ENCODE peak calls at places on chromosomes 4 and X, in four cellular contexts. S is GM13977, Q is lower leg skin, G is astrocyte of the spinal cord. H is an unnamed sample.

GRCh38 chrX:36856849-36857248 is 151.3 kb upstream of the FAM47C start:
- DNase-seq in S (no peak), Q (no peak), G (peak; percentile 3), H (no peak)

GRCh38 chr4:160276785-160277325 is 1174.0 kb downstream of the RAPGEF2 start:
- DNase-seq in S (no peak), Q (no peak), G (no peak), H (no peak)

GRCh38 chr4:167854881-167855280 is 237.5 kb upstream of the ANXA10 start:
- DNase-seq in S (no peak), Q (no peak), G (no peak), H (no peak)

GRCh38 chr4:173231916-173232315 is 63.3 kb downstream of the GALNT7 start:
- DNase-seq in S (no peak), Q (no peak), G (peak; percentile 35), H (no peak)

GRCh38 chr4:99572527-99573240 is 1.9 kb upstream of the MTTP start:
- DNase-seq in S (no peak), Q (no peak), G (no peak), H (no peak)

GRCh38 chr4:4719446-4719845 is 140.0 kb upstream of the MSX1 start:
- DNase-seq in S (no peak), Q (no peak), G (no peak), H (no peak)

GRCh38 chr4:131638776-131639175 is 1510.3 kb upstream of the PCDH10 start:
- DNase-seq in S (no peak), Q (no peak), G (peak; percentile 40), H (no peak)

GRCh38 chr4:15714616-15715015 is 11.8 kb downstream of the BST1 start:
- DNase-seq in S (no peak), Q (no peak), G (peak; percentile 8), H (no peak)

GRCh38 chr4:87108142-87108546 is 112.3 kb downstream of the KLHL8 start:
- DNase-seq in S (no peak), Q (no peak), G (peak; percentile 88), H (no peak)

GRCh38 chrX:155026727-155027508 is at the start of gene FUNDC2:
- DNase-seq in S (peak; percentile 78), Q (peak; percentile 98), G (peak; percentile 95), H (peak; percentile 93)

GRCh38 chr4:52655505-52655904 is 3.6 kb downstream of the USP46 start:
- DNase-seq in S (no peak), Q (no peak), G (no peak), H (no peak)

GRCh38 chr4:101693842-101694398 is 96.6 kb upstream of the BANK1 start:
- DNase-seq in S (peak; percentile 7), Q (no peak), G (no peak), H (no peak)

GRCh38 chr4:59994118-59994517 is 1206.0 kb upstream of the ADGRL3 start:
- DNase-seq in S (no peak), Q (no peak), G (no peak), H (no peak)

GRCh38 chr4:169351860-169352259 is 81.1 kb upstream of the SH3RF1 start:
- DNase-seq in S (no peak), Q (no peak), G (peak; percentile 87), H (no peak)

GRCh38 chrX:124289443-124289842 is 43.0 kb upstream of the TEX13D start:
- DNase-seq in S (no peak), Q (no peak), G (no peak), H (no peak)

GRCh38 chrX:101362116-101362515 is 13.6 kb upstream of the TIMM8A start:
- DNase-seq in S (no peak), Q (no peak), G (no peak), H (no peak)

GRCh38 chr4:114263233-114263632 is 283.8 kb upstream of the ARSJ start:
- DNase-seq in S (no peak), Q (no peak), G (peak; percentile 59), H (no peak)

GRCh38 chrX:153336988-153337387 is 3.0 kb downstream of the ZNF275 start:
- DNase-seq in S (no peak), Q (peak; percentile 31), G (no peak), H (no peak)

GRCh38 chrX:41045960-41046567 is 39.2 kb upstream of the USP9X start:
- DNase-seq in S (no peak), Q (no peak), G (no peak), H (no peak)

GRCh38 chrX:42615161-42615563 is 162.8 kb downstream of the PPP1R2C start:
- DNase-seq in S (no peak), Q (no peak), G (no peak), H (peak; percentile 26)

GRCh38 chr4:155703486-155704227 is 37.0 kb downstream of the GUCY1A1 start:
- DNase-seq in S (peak; percentile 17), Q (no peak), G (peak; percentile 12), H (no peak)

GRCh38 chr4:55993994-55994657 is 45.4 kb downstream of the CEP135 start:
- DNase-seq in S (peak; percentile 28), Q (no peak), G (no peak), H (peak; percentile 15)

GRCh38 chrX:44975666-44976263 is 102.8 kb downstream of the KDM6A start:
- DNase-seq in S (no peak), Q (no peak), G (no peak), H (no peak)

GRCh38 chr4:54840992-54841768 is 183.4 kb downstream of the KIT start:
- DNase-seq in S (no peak), Q (no peak), G (peak; percentile 12), H (no peak)
- TF ChIP-seq CTCF in S (no peak), Q (no peak), G (peak; percentile 24), H (no peak)

GRCh38 chrX:141278306-141278705 is 36.0 kb upstream of the SPANXC start:
- DNase-seq in S (no peak), Q (no peak), G (peak; percentile 7), H (peak; percentile 6)
- TF ChIP-seq CTCF in S (peak; percentile 64), Q (no peak), G (peak; percentile 63), H (no peak)

DNA sequence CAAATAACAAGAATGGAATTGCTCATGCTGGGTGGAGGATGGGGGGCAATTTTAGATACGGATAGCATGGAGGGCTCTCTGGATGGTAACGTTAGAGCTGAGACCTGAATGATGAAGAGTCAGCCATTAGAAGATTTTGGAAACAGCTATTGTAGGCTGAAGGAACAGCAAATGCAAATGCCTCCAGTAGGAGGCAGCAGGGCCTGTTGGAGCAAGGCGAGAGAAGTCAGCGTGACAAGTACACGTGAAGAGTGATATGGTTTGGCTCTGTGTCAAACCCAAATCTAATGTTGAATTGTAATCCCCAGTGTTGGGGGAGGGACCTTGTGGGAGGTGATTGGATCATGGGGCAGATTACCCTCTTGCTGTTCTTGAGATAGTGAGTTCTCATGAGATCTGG is 59.3 kb upstream of the SOD3 start:
- DNase-seq in S (no peak), Q (no peak), G (no peak), H (no peak)
- TF ChIP-seq CTCF in S (peak; percentile 52), Q (no peak), G (peak; percentile 43), H (no peak)

DNA sequence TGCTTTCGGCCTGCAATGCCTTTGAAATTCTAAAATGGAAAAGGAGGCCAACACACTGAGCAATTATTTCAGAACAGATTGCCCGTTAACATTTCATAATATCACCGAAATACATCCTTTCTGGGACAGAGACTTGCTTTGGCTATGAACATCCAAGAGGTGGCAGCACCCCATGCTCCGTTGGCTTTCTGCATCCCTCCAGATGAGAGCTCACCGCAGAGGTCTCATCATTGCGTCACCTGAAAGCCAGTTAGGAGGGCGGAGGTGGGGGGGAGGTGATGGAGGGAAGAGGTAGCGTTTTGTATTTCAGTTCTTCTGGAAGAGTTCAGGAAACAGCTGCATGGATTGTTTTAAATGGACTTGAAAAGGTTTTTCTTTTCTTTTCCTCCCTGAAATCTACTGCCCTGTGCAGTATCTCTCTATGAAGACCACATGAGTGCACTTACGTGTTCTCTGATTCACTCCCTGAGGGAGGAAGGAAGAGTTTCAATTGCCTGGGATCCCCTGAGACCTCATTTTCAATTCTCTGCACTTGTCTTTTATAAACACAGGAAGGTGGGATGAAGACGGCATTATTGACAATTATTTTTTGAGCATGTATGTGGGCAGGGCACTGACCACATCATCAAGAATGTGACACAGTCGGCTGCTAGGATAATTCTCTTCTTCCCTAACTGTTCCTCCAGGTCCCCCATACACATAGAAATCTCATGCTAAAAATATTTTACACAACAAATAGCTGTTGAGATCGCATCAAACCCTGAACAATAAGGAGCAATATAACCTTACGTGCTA is 166.9 kb upstream of the PGRMC2 start:
- DNase-seq in S (peak; percentile 77), Q (peak; percentile 96), G (peak; percentile 96), H (peak; percentile 88)
- TF ChIP-seq CTCF in S (peak; percentile 78), Q (no peak), G (peak; percentile 86), H (peak; percentile 67)

GRCh38 chrX:70998402-70999027 is 67.6 kb upstream of the SLC7A3 start:
- DNase-seq in S (no peak), Q (no peak), G (peak; percentile 43), H (peak; percentile 37)
- TF ChIP-seq CTCF in S (peak; percentile 48), Q (no peak), G (peak; percentile 43), H (no peak)

H was measured in activated CD8-positive, alpha-beta T cell treated with anti-CD3 and anti-CD28 coated beads for 36 hours.